ENCODE peak calls at places on chromosomes 12 and 14, in four cellular contexts. H is thoracic aorta, G is fibroblast of mammary gland, D is ascending aorta. I is an unnamed sample.

GRCh38 chr14:35332517-35333346 is 40.5 kb downstream of the PSMA6 start:
- DNase-seq in H (no peak), G (peak; percentile 17), D (no peak), I (peak; percentile 75)

GRCh38 chr14:99430491-99430890 is 50.2 kb downstream of the SETD3 start:
- DNase-seq in H (no peak), G (no peak), D (no peak), I (no peak)

GRCh38 chr12:125381373-125381772 is 316.1 kb downstream of the AACS start:
- DNase-seq in H (no peak), G (no peak), D (no peak), I (no peak)

GRCh38 chr12:76274699-76275098 is 73.5 kb downstream of the BBS10 start:
- DNase-seq in H (no peak), G (peak; percentile 67), D (no peak), I (no peak)

GRCh38 chr14:70822706-70823185 is 13.4 kb upstream of the MAP3K9 start:
- DNase-seq in H (no peak), G (peak; percentile 32), D (no peak), I (peak; percentile 54)

GRCh38 chr14:42002139-42002538 is 395.5 kb downstream of the LRFN5 start:
- DNase-seq in H (no peak), G (peak; percentile 17), D (no peak), I (no peak)

GRCh38 chr12:118311666-118312065 is 61.0 kb downstream of the TAOK3 start:
- DNase-seq in H (no peak), G (no peak), D (no peak), I (no peak)

GRCh38 chr12:131687346-131688125 is 23.4 kb upstream of the SFSWAP start:
- DNase-seq in H (no peak), G (no peak), D (no peak), I (no peak)

GRCh38 chr14:34035177-34035933 is 84.5 kb upstream of the EGLN3 start:
- DNase-seq in H (no peak), G (no peak), D (no peak), I (no peak)

GRCh38 chr12:92114834-92115233 is 30.8 kb downstream of the BTG1 start:
- DNase-seq in H (no peak), G (no peak), D (no peak), I (no peak)

GRCh38 chr12:27627123-27627835 is 69.0 kb upstream of the REP15 start:
- DNase-seq in H (peak; percentile 46), G (peak; percentile 92), D (no peak), I (peak; percentile 72)

GRCh38 chr12:6375269-6376078 is at the start of gene SCNN1A:
- DNase-seq in H (no peak), G (no peak), D (no peak), I (no peak)

GRCh38 chr12:1532367-1532752 is 62.0 kb downstream of the FBXL14 start:
- DNase-seq in H (no peak), G (no peak), D (no peak), I (no peak)

GRCh38 chr12:1847411-1847810 is 27.0 kb downstream of the LRTM2 start:
- DNase-seq in H (no peak), G (no peak), D (no peak), I (no peak)

GRCh38 chr12:71312767-71313375 is 126.7 kb upstream of the LGR5 start:
- DNase-seq in H (no peak), G (peak; percentile 47), D (no peak), I (peak; percentile 50)

GRCh38 chr12:95506707-95507523 is 33.0 kb downstream of the METAP2 start:
- DNase-seq in H (no peak), G (peak; percentile 37), D (no peak), I (peak; percentile 28)

GRCh38 chr14:92653162-92653651 is 95.2 kb downstream of the LGMN start:
- DNase-seq in H (no peak), G (no peak), D (no peak), I (no peak)

GRCh38 chr12:69189378-69189978 is 49.9 kb upstream of the CPSF6 start:
- DNase-seq in H (no peak), G (peak; percentile 10), D (no peak), I (no peak)

GRCh38 chr14:35932659-35933159 is 106.6 kb downstream of the BRMS1L start:
- DNase-seq in H (no peak), G (no peak), D (no peak), I (no peak)

GRCh38 chr14:100192250-100192671 is 32.8 kb upstream of the DEGS2 start:
- DNase-seq in H (no peak), G (no peak), D (no peak), I (no peak)

GRCh38 chr14:21668377-21668776 is 5.2 kb downstream of the OR4E1 start:
- DNase-seq in H (no peak), G (peak; percentile 89), D (no peak), I (no peak)

GRCh38 chr14:61662001-61662400 is 33.3 kb upstream of the HIF1A start:
- DNase-seq in H (no peak), G (no peak), D (no peak), I (no peak)

GRCh38 chr14:80764921-80765507 is 176.5 kb downstream of the CEP128 start:
- DNase-seq in H (no peak), G (no peak), D (no peak), I (no peak)

GRCh38 chr12:24909667-24910066 is 39.2 kb downstream of the BCAT1 start:
- DNase-seq in H (peak; percentile 47), G (peak; percentile 99), D (peak; percentile 69), I (peak; percentile 93)

GRCh38 chr12:58787021-58787760 is 133.1 kb downstream of the LRIG3 start:
- DNase-seq in H (no peak), G (no peak), D (no peak), I (no peak)
- TF ChIP-seq CTCF in H (no peak), G (no peak), D (no peak), I (no peak)

DNA sequence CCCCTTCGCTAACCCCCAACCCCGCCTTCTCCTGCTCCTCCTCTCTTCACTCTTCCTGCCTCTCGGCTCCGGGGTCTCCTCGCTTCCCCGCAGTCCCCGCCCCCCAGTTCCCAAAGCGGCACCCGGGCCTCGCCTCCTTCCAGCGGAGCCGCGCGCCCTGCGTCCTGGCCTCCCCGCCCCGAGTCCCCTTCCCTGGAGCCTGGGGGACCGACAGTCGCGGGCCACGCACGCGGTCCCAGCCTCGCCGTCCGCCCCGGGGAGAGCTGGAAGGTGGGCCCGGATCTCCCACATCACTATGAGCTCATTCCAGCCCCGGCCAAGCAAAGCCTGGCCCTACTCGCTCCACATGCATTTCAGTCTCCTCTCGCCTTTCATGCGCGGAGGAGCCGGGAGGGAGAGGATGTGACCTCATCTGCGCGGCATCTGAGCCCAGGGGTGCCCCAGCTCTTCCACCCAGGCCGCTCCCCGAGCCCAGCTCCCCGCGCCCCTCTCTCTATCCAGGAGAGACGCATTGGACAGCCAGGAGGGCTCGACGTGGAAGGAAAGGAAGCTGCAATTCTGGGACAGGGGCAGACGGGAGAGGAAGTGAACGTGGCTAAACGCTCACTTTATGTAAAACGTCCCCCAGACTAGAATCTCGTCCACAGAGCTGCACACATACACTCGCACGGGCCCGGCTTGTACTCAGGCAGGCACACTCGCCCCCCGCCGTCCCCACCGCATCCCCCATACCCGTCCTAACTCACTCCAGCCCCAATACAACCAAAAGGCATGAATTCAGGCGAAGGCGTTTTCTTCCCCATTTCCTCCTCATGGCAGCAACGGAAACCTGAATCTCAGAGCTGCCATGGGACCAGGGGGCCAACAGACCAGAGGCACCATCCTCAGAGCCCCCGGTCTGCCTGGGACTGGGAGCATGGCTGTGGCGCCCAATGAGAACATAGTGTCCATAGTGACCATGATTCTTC is 108.7 kb upstream of the CCND2 start:
- DNase-seq in H (no peak), G (peak; percentile 64), D (no peak), I (peak; percentile 87)
- H3K4me3 ChIP-seq in H (peak overlapping the region; percentile 79), G (peak overlapping the region; percentile 27), D (peak overlapping the region; percentile 59), I (peak overlapping the region; percentile 39)

GRCh38 chr12:99253068-99253467 is 394.5 kb upstream of the GARIN6 start:
- DNase-seq in H (no peak), G (no peak), D (no peak), I (no peak)
- TF ChIP-seq CTCF in H (no peak), G (no peak), D (no peak), I (no peak)

GRCh38 chr14:103396463-103396862 is 11.2 kb downstream of the MARK3 start:
- DNase-seq in H (no peak), G (no peak), D (no peak), I (no peak)
- H3K4me3 ChIP-seq in H (no peak overlapping the region), G (no peak overlapping the region), D (no peak overlapping the region), I (no peak overlapping the region)

DNA sequence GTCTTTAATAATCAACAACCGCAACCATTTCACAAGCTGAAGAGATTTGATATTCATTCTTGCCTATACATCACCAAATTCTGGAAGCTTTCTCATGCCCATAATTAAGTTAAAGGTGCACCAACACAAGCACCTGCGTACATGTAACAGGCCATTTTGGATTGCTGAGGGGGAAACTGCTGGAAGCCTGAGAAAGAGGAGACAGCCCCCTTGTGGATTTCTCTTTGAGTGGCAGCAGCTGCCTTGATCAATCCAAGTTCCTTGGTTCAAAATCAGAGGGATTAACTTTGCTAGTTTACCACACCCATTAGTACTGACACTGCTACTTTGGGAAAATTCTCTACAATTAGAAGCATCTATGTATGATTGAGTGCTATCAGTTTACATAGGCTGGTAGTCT is 321.1 kb downstream of the NOVA1 start:
- DNase-seq in H (no peak), G (peak; percentile 22), D (no peak), I (no peak)
- TF ChIP-seq CTCF in H (no peak), G (peak; percentile 44), D (no peak), I (no peak)

DNA sequence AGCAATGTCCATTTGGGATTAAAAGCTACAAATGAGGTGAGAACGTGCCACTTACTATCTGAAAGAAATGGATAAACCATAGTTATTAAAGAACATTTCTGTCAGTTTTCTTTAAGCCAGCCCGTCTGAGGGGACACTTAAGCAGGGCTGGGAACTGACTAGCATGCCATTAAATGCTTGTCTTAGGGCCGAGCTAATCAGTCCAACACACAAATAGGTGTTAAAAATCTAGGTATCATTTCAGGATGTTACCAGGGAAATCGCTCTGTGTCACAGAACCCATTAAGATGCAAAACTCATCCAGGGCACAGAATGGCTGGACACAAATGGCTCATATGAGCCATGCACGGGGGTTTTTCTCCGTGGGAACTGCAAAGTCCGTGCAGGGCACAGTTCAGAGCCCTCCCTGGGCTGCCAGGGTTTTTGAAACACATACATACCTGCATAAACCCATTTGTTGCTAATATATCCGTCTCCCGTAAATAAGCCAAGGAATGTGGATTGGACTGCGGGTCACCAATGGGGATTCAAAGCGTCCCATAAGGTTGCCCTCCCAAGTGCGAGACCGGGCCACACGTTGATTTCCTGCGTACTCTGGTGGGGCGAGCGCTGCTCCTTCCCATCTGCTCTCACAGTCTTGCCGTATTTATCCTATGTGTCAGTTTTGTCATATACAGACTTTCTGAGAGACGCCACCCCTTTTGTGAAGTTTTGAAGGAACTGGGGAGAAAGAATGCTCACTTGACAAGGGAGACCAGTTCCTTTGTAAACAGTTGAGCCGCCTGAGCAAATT is 5.4 kb upstream of the GSC start:
- DNase-seq in H (no peak), G (no peak), D (no peak), I (no peak)
- H3K4me3 ChIP-seq in H (no peak overlapping the region), G (no peak overlapping the region), D (no peak overlapping the region), I (no peak overlapping the region)

GRCh38 chr14:95870772-95871171 is 5.9 kb upstream of the TUNAR start:
- DNase-seq in H (no peak), G (no peak), D (no peak), I (no peak)
- TF ChIP-seq CTCF in H (no peak), G (no peak), D (no peak), I (no peak)

GRCh38 chr12:57835366-57836288 is 10.9 kb downstream of the CTDSP2 start:
- DNase-seq in H (no peak), G (no peak), D (no peak), I (no peak)
- H3K4me3 ChIP-seq in H (peak overlapping the region; percentile 98), G (no peak overlapping the region), D (peak overlapping the region; percentile 14), I (peak overlapping the region; percentile 28)

I was measured in foreskin fibroblast.